ENCODE peak calls at places on chromosomes 4 and X, in four cellular contexts. L is HepG2, C is GM12878, A is H1. H is an unnamed sample. For H3K36me3, the result is how much of the 10 kb centered on the place peaks cover.

GRCh38 chr4:139324620-139325019 is 22.3 kb upstream of the NDUFC1 start:
- DNase-seq in L (no peak), A (no peak), C (no peak), H (no peak)

GRCh38 chr4:155612074-155612473 is 54.6 kb upstream of the GUCY1A1 start:
- DNase-seq in L (no peak), C (no peak), A (no peak), H (no peak)

GRCh38 chrX:15493118-15494082 is at the start of gene PIR:
- DNase-seq in A (peak), L (peak), C (peak), H (peak)

GRCh38 chr4:156829194-156829593 is 142.4 kb downstream of the PDGFC start:
- DNase-seq in C (no peak), A (no peak), L (no peak), H (no peak)

GRCh38 chr4:8046925-8047541 is 107.4 kb upstream of the AFAP1 start:
- DNase-seq in L (no peak), A (no peak), C (no peak), H (no peak)

GRCh38 chr4:87805971-87806370 is 6.6 kb downstream of the IBSP start:
- DNase-seq in A (no peak), L (no peak), C (no peak), H (no peak)

GRCh38 chr4:3301450-3302163 is 8.8 kb downstream of the RGS12 start:
- DNase-seq in C (no peak), A (no peak), L (no peak), H (no peak)

GRCh38 chr4:40731792-40732245 is 17.9 kb upstream of the NSUN7 start:
- DNase-seq in C (no peak), A (no peak), L (peak), H (no peak)

GRCh38 chr4:42809419-42810084 is 83.0 kb upstream of the GRXCR1 start:
- DNase-seq in A (no peak), C (no peak), L (no peak), H (no peak)

GRCh38 chr4:8914461-8915171 is 43.0 kb upstream of the HMX1 start:
- DNase-seq in L (no peak), C (no peak), A (no peak), H (no peak)

GRCh38 chr4:177077572-177077971 is 232.1 kb upstream of the NEIL3 start:
- DNase-seq in A (no peak), C (no peak), L (no peak), H (no peak)
- H3K36me3 ChIP-seq in A (under half), C (under half), L (under half), H (under half)

GRCh38 chr4:6106156-6106555 is 87.9 kb upstream of the C4orf50 start:
- DNase-seq in C (no peak), A (no peak), L (no peak), H (no peak)

GRCh38 chr4:6104541-6105130 is 86.4 kb upstream of the C4orf50 start:
- DNase-seq in C (no peak), A (no peak), L (no peak), H (no peak)

GRCh38 chr4:6105311-6105911 is 87.2 kb upstream of the C4orf50 start:
- DNase-seq in L (no peak), A (no peak), C (no peak), H (no peak)

GRCh38 chr4:6107886-6108285 is 89.7 kb upstream of the C4orf50 start:
- DNase-seq in A (no peak), C (no peak), L (no peak), H (no peak)

DNA sequence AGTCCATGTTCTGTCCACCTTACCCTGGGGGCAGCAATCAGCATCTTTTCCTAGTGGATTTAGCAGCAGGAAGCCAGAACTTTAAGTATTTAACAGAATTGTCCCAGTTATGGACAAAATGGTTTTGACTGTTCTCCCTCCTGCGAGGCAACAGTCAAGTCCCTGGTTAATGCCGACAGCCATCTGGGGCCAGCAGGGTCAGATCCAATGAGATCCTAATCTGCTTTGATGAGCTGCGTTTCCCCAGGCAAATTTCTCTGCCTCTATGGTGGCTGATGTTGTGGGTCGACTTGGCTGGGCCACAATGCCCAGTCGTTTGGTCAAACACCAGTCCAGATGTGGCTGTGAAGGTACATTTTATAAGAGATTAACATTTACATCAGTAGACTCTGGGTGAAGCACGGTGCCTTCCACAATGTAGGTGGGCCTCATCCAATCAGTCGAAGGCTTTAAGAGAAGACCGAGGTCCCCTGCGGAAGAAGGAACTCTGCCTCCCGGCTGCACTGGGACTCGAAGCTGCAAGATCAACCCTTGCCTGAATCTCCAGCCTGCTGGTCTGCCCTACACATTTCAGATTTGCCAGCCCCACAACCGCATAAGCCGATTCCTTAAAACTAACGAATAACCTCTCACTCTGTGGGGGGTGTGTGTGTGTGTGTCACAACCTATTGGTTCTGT is 89.0 kb upstream of the C4orf50 start:
- DNase-seq in L (no peak), C (no peak), A (no peak), H (no peak)
- TF ChIP-seq SUZ12 in L (no peak), C (no peak), A (no peak), H (no peak)

GRCh38 chr4:4667643-4668081 is 125.8 kb upstream of the STX18 start:
- DNase-seq in L (no peak), A (no peak), C (no peak), H (peak)

GRCh38 chr4:4670869-4671268 is 129.0 kb upstream of the STX18 start:
- DNase-seq in A (no peak), L (peak), C (no peak), H (no peak)

GRCh38 chr4:4666187-4666586 is 124.3 kb upstream of the STX18 start:
- DNase-seq in A (no peak), C (no peak), L (no peak), H (no peak)

GRCh38 chr4:4666693-4667642 is 125.1 kb upstream of the STX18 start:
- DNase-seq in C (no peak), L (no peak), A (no peak), H (peak)

GRCh38 chr4:4668355-4669210 is 126.7 kb upstream of the STX18 start:
- DNase-seq in C (no peak), A (no peak), L (no peak), H (no peak)
- H3K4me3 ChIP-seq in C (no peak), A (peak), L (no peak), H (no peak)

GRCh38 chr4:37858877-37859276 is 32.0 kb upstream of the TBC1D1 start:
- DNase-seq in C (no peak), L (no peak), A (no peak), H (no peak)

GRCh38 chr4:37858112-37858511 is 31.6 kb downstream of the PGM2 start:
- DNase-seq in A (no peak), L (no peak), C (no peak), H (no peak)
- H3K36me3 ChIP-seq in A (under half), L (under half), C (under half), H (under half)

DNA sequence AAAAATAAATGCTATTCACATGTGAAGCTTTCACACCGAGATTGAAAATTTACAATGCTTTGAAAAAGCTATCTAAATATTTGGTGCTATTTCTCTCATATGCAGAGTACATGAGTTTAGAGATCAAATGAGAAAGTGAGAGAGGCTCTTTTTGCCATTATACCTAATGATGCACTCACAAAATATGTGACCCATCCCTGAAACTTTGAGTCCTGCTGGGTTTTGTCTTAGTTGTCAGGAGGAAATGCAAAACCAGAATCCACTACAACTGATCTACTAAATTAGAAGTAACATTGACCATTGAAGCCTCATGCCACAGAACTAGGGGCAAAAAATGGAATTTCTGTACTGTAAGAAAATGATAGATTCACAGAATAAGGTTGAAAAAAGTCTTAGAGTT is 251.7 kb downstream of the MAPK10 start:
- DNase-seq in C (no peak), A (no peak), L (no peak), H (no peak)
- TF ChIP-seq SUZ12 in C (no peak), A (no peak), L (no peak), H (no peak)

GRCh38 chrX:6826856-6827255 is 291.9 kb upstream of the VCX3A start:
- DNase-seq in L (no peak), C (no peak), A (no peak), H (peak)

GRCh38 chrX:6821730-6822129 is 286.8 kb upstream of the VCX3A start:
- DNase-seq in L (no peak), A (no peak), C (no peak), H (no peak)
- H3K4me3 ChIP-seq in L (no peak), A (no peak), C (no peak), H (no peak)

GRCh38 chr4:55446578-55446922 is 50.8 kb downstream of the TMEM165 start:
- DNase-seq in A (no peak), L (no peak), C (no peak), H (no peak)
- H3K36me3 ChIP-seq in A (half or more), L (under half), C (under half), H (under half)

GRCh38 chr4:169826634-169827187 is 69.0 kb upstream of the HPF1 start:
- DNase-seq in A (no peak), C (no peak), L (no peak), H (no peak)
- TF ChIP-seq SUZ12 in A (no peak), C (no peak), L (no peak), H (no peak)

GRCh38 chr4:146061610-146062324 is 113.8 kb upstream of the LSM6 start:
- DNase-seq in C (no peak), L (no peak), A (no peak), H (peak)

GRCh38 chr4:146062325-146062715 is 113.2 kb upstream of the LSM6 start:
- DNase-seq in L (no peak), A (no peak), C (no peak), H (no peak)

GRCh38 chr4:146059865-146060264 is 115.7 kb upstream of the LSM6 start:
- DNase-seq in A (no peak), L (no peak), C (peak), H (no peak)

GRCh38 chr4:146058531-146058930 is 117.0 kb upstream of the LSM6 start:
- DNase-seq in L (no peak), A (no peak), C (no peak), H (no peak)

DNA sequence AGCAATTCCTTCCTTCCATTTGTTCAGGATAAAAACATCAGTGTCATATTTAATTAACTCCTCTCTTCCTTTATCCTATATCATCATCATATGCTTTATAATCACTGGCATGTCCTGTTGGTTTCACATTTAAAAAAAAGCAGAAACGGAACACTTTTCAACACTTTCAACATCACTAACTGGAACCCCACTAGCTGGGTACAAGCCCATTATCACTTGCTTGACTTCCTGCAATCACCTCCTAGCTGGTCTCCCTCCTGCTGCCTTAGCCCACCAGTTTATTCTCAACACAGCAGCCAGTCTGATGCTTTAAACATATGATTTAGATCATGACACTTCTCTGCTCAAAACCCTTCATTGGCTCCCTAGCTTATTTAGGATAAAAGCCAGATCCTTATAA is 116.4 kb upstream of the LSM6 start:
- DNase-seq in L (no peak), C (peak), A (no peak), H (no peak)
- H3K4me3 ChIP-seq in L (no peak), C (peak), A (no peak), H (no peak)

H was measured in NT2/D1.